ENCODE peak calls at places on chromosome 6, in six cellular contexts. One of them, this sample, is unnamed.

GRCh38 chr6:31075528-31075927 is 36.8 kb downstream of the C6orf15 start:
- DNase-seq in AML-193: no peak
- DNase-seq in hypothalamus: no peak
- DNase-seq in HS-5: peak; percentile 74
- DNase-seq in naive thymus-derived CD8-positive, alpha-beta T cell: no peak
- DNase-seq in NCI-H1105 treated with DMSO at 0.1 percent for 48 hours: no peak
- DNase-seq in this sample: no peak

GRCh38 chr6:53504438-53505030 is 40.4 kb downstream of the GCLC start:
- DNase-seq in AML-193: no peak
- DNase-seq in hypothalamus: no peak
- DNase-seq in HS-5: no peak
- DNase-seq in naive thymus-derived CD8-positive, alpha-beta T cell: no peak
- DNase-seq in NCI-H1105 treated with DMSO at 0.1 percent for 48 hours: no peak
- DNase-seq in this sample: no peak

GRCh38 chr6:125733516-125734300 is 15.7 kb upstream of the HEY2 start:
- DNase-seq in AML-193: no peak
- DNase-seq in hypothalamus: no peak
- DNase-seq in HS-5: no peak
- DNase-seq in naive thymus-derived CD8-positive, alpha-beta T cell: no peak
- DNase-seq in NCI-H1105 treated with DMSO at 0.1 percent for 48 hours: peak; percentile 92
- DNase-seq in this sample: no peak

GRCh38 chr6:36599791-36600209 is 5.6 kb downstream of the SRSF3 start:
- DNase-seq in AML-193: no peak
- DNase-seq in hypothalamus: peak; percentile 29
- DNase-seq in HS-5: no peak
- DNase-seq in naive thymus-derived CD8-positive, alpha-beta T cell: peak; percentile 20
- DNase-seq in NCI-H1105 treated with DMSO at 0.1 percent for 48 hours: no peak
- DNase-seq in this sample: no peak

GRCh38 chr6:45423111-45423900 is 45.6 kb upstream of the SUPT3H start:
- DNase-seq in AML-193: no peak
- DNase-seq in hypothalamus: no peak
- DNase-seq in HS-5: no peak
- DNase-seq in naive thymus-derived CD8-positive, alpha-beta T cell: no peak
- DNase-seq in NCI-H1105 treated with DMSO at 0.1 percent for 48 hours: no peak
- DNase-seq in this sample: peak; percentile 30

GRCh38 chr6:95431637-95432228 is 145.6 kb upstream of the MANEA start:
- DNase-seq in AML-193: peak; percentile 55
- DNase-seq in hypothalamus: peak; percentile 3
- DNase-seq in HS-5: peak; percentile 9
- DNase-seq in naive thymus-derived CD8-positive, alpha-beta T cell: peak; percentile 4
- DNase-seq in NCI-H1105 treated with DMSO at 0.1 percent for 48 hours: peak; percentile 63
- DNase-seq in this sample: peak; percentile 13

GRCh38 chr6:106145741-106146227 is 59.6 kb downstream of the PRDM1 start:
- DNase-seq in AML-193: no peak
- DNase-seq in hypothalamus: no peak
- DNase-seq in HS-5: no peak
- DNase-seq in naive thymus-derived CD8-positive, alpha-beta T cell: no peak
- DNase-seq in NCI-H1105 treated with DMSO at 0.1 percent for 48 hours: no peak
- DNase-seq in this sample: no peak

GRCh38 chr6:79257381-79258205 is 23.1 kb upstream of the HMGN3 start:
- DNase-seq in AML-193: no peak
- DNase-seq in hypothalamus: no peak
- DNase-seq in HS-5: peak; percentile 73
- DNase-seq in naive thymus-derived CD8-positive, alpha-beta T cell: no peak
- DNase-seq in NCI-H1105 treated with DMSO at 0.1 percent for 48 hours: no peak
- DNase-seq in this sample: no peak

GRCh38 chr6:106084106-106084963 is 1.8 kb upstream of the PRDM1 start:
- DNase-seq in AML-193: peak; percentile 95
- DNase-seq in hypothalamus: no peak
- DNase-seq in HS-5: peak; percentile 84
- DNase-seq in naive thymus-derived CD8-positive, alpha-beta T cell: no peak
- DNase-seq in NCI-H1105 treated with DMSO at 0.1 percent for 48 hours: peak; percentile 92
- DNase-seq in this sample: peak; percentile 25

GRCh38 chr6:129370268-129370916 is 339.6 kb downstream of the ARHGAP18 start:
- DNase-seq in AML-193: peak; percentile 42
- DNase-seq in hypothalamus: peak; percentile 28
- DNase-seq in HS-5: peak; percentile 24
- DNase-seq in naive thymus-derived CD8-positive, alpha-beta T cell: peak; percentile 19
- DNase-seq in NCI-H1105 treated with DMSO at 0.1 percent for 48 hours: peak; percentile 47
- DNase-seq in this sample: peak; percentile 17

GRCh38 chr6:169899481-169900145 is 148.2 kb downstream of the ERMARD start:
- DNase-seq in AML-193: no peak
- DNase-seq in hypothalamus: no peak
- DNase-seq in HS-5: no peak
- DNase-seq in naive thymus-derived CD8-positive, alpha-beta T cell: no peak
- DNase-seq in NCI-H1105 treated with DMSO at 0.1 percent for 48 hours: no peak
- DNase-seq in this sample: no peak

This sample was measured in memory B cell.